ENCODE peak calls at places on chromosomes 1 and 21, in eight cellular contexts. J is upper lobe of right lung, N is endodermal cell, T is PC-3, D is WTC11, E is stomach, G is AG10803, M is GM13976. Q is an unnamed sample.

GRCh38 chr1:27388337-27389005 is 4.0 kb upstream of the GPR3 start:
- DNase-seq in N (peak), M (peak), T (peak), G (peak), E (peak), J (peak), D (peak), Q (peak)

GRCh38 chr1:204255966-204256365 is 42.2 kb upstream of the GOLT1A start:
- DNase-seq in M (no peak), G (no peak), D (no peak), N (peak), J (no peak), E (no peak), T (no peak), Q (no peak)

GRCh38 chr21:43657355-43658093 is 1.8 kb downstream of the HSF2BP start:
- DNase-seq in E (no peak), J (no peak), N (no peak), M (no peak), D (no peak), G (no peak), T (no peak), Q (no peak)

GRCh38 chr1:164720329-164721036 is 161.5 kb downstream of the PBX1 start:
- DNase-seq in D (no peak), T (no peak), M (no peak), N (no peak), J (no peak), E (no peak), G (peak), Q (no peak)

GRCh38 chr1:174013864-174014418 is 8.2 kb downstream of the RC3H1 start:
- DNase-seq in M (no peak), E (no peak), N (no peak), J (no peak), T (no peak), G (no peak), D (no peak), Q (no peak)

GRCh38 chr1:207713529-207713928 is 38.3 kb upstream of the CD46 start:
- DNase-seq in J (no peak), E (no peak), G (no peak), T (no peak), M (no peak), D (peak), N (peak), Q (no peak)

GRCh38 chr1:193558491-193559028 is 372.1 kb upstream of the B3GALT2 start:
- DNase-seq in G (peak), M (no peak), J (no peak), E (no peak), D (no peak), N (no peak), T (peak), Q (no peak)

GRCh38 chr21:42218836-42219605 is at the start of gene ABCG1:
- DNase-seq in M (peak), G (no peak), T (peak), J (peak), N (peak), D (peak), E (peak), Q (peak)

GRCh38 chr1:151680812-151681211 is 35.8 kb downstream of the CELF3 start:
- DNase-seq in D (no peak), J (no peak), M (no peak), G (peak), E (no peak), T (peak), N (no peak), Q (no peak)

GRCh38 chr1:150912623-150913022 is 13.5 kb upstream of the SETDB1 start:
- DNase-seq in M (no peak), E (no peak), N (no peak), D (no peak), G (no peak), T (no peak), J (no peak), Q (no peak)

GRCh38 chr1:165290143-165290542 is 66.4 kb downstream of the LMX1A start:
- DNase-seq in E (no peak), M (no peak), D (no peak), J (no peak), N (no peak), T (peak), G (peak), Q (no peak)

GRCh38 chr1:234231061-234231892 is 142.0 kb upstream of the COA6 start:
- DNase-seq in D (peak), G (no peak), M (no peak), N (peak), J (no peak), E (no peak), T (no peak), Q (peak)

GRCh38 chr1:27959792-27960603 is at the start of gene XKR8:
- DNase-seq in D (peak), E (peak), J (peak), N (peak), T (peak), M (peak), G (peak), Q (peak)

GRCh38 chr1:7508830-7509508 is 262.1 kb upstream of the VAMP3 start:
- DNase-seq in N (no peak), D (no peak), T (no peak), E (no peak), G (no peak), J (no peak), M (no peak), Q (no peak)

GRCh38 chr1:165143437-165144065 is 213.0 kb downstream of the LMX1A start:
- DNase-seq in N (peak), G (no peak), E (peak), D (peak), M (peak), T (peak), J (no peak), Q (peak)

GRCh38 chr1:232149302-232150201 is 480.4 kb downstream of the SIPA1L2 start:
- DNase-seq in E (no peak), D (no peak), T (peak), G (peak), N (no peak), M (no peak), J (no peak), Q (no peak)

GRCh38 chr21:32834825-32835224 is 63.3 kb upstream of the PAXBP1 start:
- DNase-seq in T (no peak), M (no peak), D (peak), N (peak), J (no peak), E (no peak), G (no peak), Q (no peak)

GRCh38 chr1:21685944-21686678 is 17.0 kb upstream of the RAP1GAP start:
- DNase-seq in M (no peak), E (no peak), T (no peak), N (peak), D (no peak), G (no peak), J (no peak), Q (no peak)

GRCh38 chr1:91856996-91857395 is 29.0 kb downstream of the TGFBR3 start:
- DNase-seq in N (no peak), E (no peak), M (no peak), D (no peak), J (no peak), T (no peak), G (peak), Q (no peak)

GRCh38 chr1:162562452-162562828 is 918 bp downstream of the UAP1 start:
- DNase-seq in G (peak), T (peak), D (no peak), J (no peak), N (no peak), M (no peak), E (no peak), Q (no peak)

GRCh38 chr1:18630511-18631495 is at the start of gene PAX7:
- DNase-seq in T (no peak), G (no peak), E (no peak), M (no peak), J (no peak), N (peak), D (peak), Q (no peak)

GRCh38 chr21:19566975-19567374 is 1163.4 kb upstream of the TMPRSS15 start:
- DNase-seq in N (no peak), M (no peak), J (no peak), E (no peak), G (no peak), T (no peak), D (no peak), Q (no peak)

GRCh38 chr1:64895500-64895899 is 70.8 kb downstream of the JAK1 start:
- DNase-seq in N (no peak), G (no peak), E (no peak), D (no peak), M (peak), T (no peak), J (no peak), Q (peak)

GRCh38 chr1:41673806-41674205 is 189.3 kb upstream of the EDN2 start:
- DNase-seq in G (no peak), T (no peak), J (peak), M (peak), N (no peak), D (no peak), E (no peak), Q (peak)

GRCh38 chr1:43238104-43238503 is 31.7 kb upstream of the TMEM125 start:
- DNase-seq in G (peak), J (no peak), M (peak), D (peak), N (peak), E (peak), T (peak), Q (peak)

GRCh38 chr1:182786223-182787001 is 3.2 kb upstream of the NPL start:
- DNase-seq in T (peak), G (peak), N (peak), M (peak), E (peak), D (peak), J (peak), Q (peak)

GRCh38 chr1:164723296-164723731 is 164.3 kb downstream of the PBX1 start:
- DNase-seq in G (no peak), T (no peak), D (no peak), J (no peak), E (peak), M (no peak), N (no peak), Q (no peak)

GRCh38 chr21:32424674-32425073 is 12.2 kb downstream of the EVA1C start:
- DNase-seq in N (no peak), E (no peak), T (peak), M (no peak), D (no peak), G (no peak), J (no peak), Q (no peak)

GRCh38 chr1:93822710-93823425 is 56.1 kb downstream of the DNTTIP2 start:
- DNase-seq in T (peak), M (no peak), G (no peak), D (no peak), N (no peak), J (no peak), E (no peak), Q (no peak)

GRCh38 chr1:15523922-15524282 is at the start of gene CASP9:
- DNase-seq in J (no peak), T (no peak), M (no peak), N (no peak), D (no peak), G (no peak), E (no peak), Q (no peak)

GRCh38 chr1:15525043-15525958 is 1.3 kb upstream of the CASP9 start:
- DNase-seq in T (peak), G (no peak), E (no peak), J (peak), D (peak), N (peak), M (no peak), Q (no peak)

GRCh38 chr1:15526021-15526489 is 593 bp upstream of the DNAJC16 start:
- DNase-seq in M (no peak), T (no peak), N (no peak), D (no peak), J (no peak), G (no peak), E (no peak), Q (no peak)

GRCh38 chr1:15524283-15525042 is 448 bp upstream of the CASP9 start:
- DNase-seq in N (peak), G (peak), D (peak), T (peak), M (peak), J (peak), E (peak), Q (peak)

GRCh38 chr1:15526490-15527339 is at the start of gene DNAJC16:
- DNase-seq in M (peak), G (peak), E (peak), T (peak), N (peak), J (peak), D (peak), Q (peak)
- TF ChIP-seq CTCF in M (no peak), G (peak), E (no peak), T (no peak), N (peak), J (peak), D (no peak), Q (peak)

DNA sequence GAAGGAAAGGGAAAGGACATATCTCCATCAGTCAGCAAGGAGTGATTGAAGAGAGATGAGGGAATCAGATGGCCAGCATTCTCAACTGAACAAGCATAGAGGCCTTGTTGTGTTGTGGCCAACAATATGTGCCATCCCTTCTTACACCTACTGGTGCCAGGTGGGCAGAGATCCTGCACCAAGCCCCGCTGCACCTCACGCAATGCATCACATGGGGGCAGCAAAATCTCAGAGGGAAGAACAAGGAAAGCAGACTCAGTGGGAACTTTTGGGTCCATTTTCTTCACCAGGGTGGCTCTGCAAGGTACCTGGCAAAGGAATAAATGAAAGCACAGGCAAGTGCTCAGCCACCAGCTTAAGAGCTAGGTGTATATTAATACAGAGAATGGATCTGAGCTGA is 33.2 kb downstream of the HSD3B2 start:
- DNase-seq in M (no peak), D (peak), J (no peak), E (no peak), G (no peak), N (peak), T (peak), Q (no peak)
- TF ChIP-seq CTCF in M (no peak), D (no peak), J (peak), E (no peak), G (no peak), N (peak), T (peak), Q (no peak)

DNA sequence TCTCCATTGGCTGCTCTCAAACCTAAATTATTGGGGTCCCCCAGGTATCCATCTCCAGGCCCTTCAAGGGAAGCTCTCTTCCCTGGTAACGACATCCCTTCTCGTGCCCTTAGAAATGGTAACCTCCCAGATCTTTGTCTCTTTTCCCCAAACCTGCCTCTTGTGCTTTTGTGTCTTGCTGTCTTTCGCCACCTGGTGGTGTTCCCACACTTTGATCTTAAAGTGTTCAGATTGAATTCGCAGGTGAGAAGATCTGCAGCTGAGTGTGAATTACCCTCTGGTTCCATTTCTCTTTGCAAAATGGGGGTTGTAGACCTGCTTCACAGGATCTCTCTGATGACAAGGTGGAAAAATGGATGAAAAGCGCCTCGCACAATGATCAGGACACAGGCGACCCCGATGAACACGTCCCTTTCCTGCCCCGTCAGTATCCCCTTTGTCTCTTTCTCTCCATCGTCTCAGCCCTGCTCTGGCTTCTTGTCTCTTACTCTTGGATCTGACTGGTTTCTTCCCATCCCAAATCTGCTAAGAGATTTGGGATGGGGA is 53.1 kb downstream of the DOP1B start:
- DNase-seq in M (peak), J (no peak), G (peak), N (peak), E (peak), D (peak), T (peak), Q (peak)
- TF ChIP-seq CTCF in M (peak), J (peak), G (peak), N (peak), E (peak), D (peak), T (peak), Q (peak)

GRCh38 chr21:26170471-26171309 is at the start of gene APP:
- DNase-seq in E (peak), T (peak), G (peak), D (peak), M (peak), N (peak), J (peak), Q (peak)

GRCh38 chr21:26171310-26172100 is 935 bp upstream of the APP start:
- DNase-seq in J (no peak), E (no peak), T (no peak), N (no peak), M (no peak), G (no peak), D (no peak), Q (no peak)

GRCh38 chr21:26169611-26170470 is 729 bp downstream of the APP start:
- DNase-seq in J (peak), M (peak), G (peak), T (peak), D (peak), E (peak), N (peak), Q (peak)

GRCh38 chr21:26167593-26167992 is 3.0 kb downstream of the APP start:
- DNase-seq in D (no peak), G (no peak), N (no peak), E (no peak), M (no peak), J (no peak), T (no peak), Q (no peak)

DNA sequence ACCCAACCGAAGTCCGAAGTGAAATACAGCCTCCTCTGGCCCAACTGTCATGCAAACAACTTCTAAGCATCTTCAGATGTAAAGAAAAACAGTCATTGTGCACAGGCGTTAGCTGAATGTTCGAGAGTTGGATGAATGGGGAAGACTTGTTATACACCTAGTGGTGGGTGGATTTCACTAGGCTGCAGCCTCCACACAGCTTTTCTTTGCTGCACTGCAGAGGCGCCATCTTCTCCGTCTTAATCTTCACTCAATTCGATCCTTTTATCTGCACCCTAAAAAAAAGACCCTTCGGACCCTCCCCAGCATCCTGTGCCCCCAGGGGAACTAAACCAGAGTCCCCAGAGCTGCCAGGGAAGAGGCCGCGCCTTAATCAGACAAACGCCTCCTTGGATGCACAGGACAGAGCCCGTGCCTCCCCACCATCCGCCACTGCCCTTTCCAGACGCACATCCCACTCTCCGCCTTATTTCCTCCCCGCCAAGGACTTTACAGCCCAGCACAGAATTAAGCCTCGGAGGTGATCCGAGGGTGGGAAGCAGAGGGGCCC is 1.4 kb downstream of the APP start:
- DNase-seq in J (no peak), M (peak), G (peak), E (peak), T (peak), N (peak), D (no peak), Q (peak)
- TF ChIP-seq CTCF in J (peak), M (peak), G (peak), E (peak), T (peak), N (peak), D (no peak), Q (no peak)

GRCh38 chr1:202811296-202812175 is 782 bp downstream of the PCAT6 start:
- DNase-seq in G (no peak), E (no peak), J (no peak), M (peak), T (no peak), D (peak), N (peak), Q (peak)
- TF ChIP-seq CTCF in G (no peak), E (no peak), J (no peak), M (no peak), T (no peak), D (no peak), N (no peak), Q (no peak)

DNA sequence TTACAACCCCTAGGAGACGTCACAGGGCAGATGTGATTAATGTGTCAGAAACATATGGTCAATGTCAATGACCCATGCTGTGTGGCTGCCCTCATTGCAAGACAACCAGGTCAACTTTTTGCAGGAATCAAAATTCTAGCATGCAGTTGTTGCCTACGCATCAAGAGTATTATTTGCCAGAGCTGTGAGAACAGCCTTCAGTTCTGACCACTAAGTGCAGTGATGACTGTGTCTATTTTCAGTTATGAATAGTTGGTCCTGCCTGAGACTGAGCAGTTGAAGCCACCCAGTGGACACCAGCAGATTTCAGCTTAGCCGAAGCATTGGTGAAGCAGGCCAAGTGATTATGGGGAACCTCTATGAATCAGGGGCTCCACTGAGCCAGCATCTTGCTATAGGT is 47.3 kb downstream of the LYPLAL1 start:
- DNase-seq in D (no peak), T (peak), N (no peak), G (no peak), E (no peak), M (peak), J (no peak), Q (peak)
- TF ChIP-seq CTCF in D (no peak), T (peak), N (no peak), G (no peak), E (no peak), M (peak), J (no peak), Q (no peak)

GRCh38 chr1:112618114-112618720 is 724 bp downstream of the ST7L start:
- DNase-seq in T (no peak), G (peak), M (peak), J (no peak), D (no peak), N (no peak), E (no peak), Q (no peak)

GRCh38 chr1:112618721-112619517 is at the start of gene ST7L:
- DNase-seq in J (peak), G (peak), T (peak), M (peak), E (peak), D (peak), N (peak), Q (no peak)

GRCh38 chr1:112619518-112620458 is at the start of gene CAPZA1:
- DNase-seq in J (peak), N (peak), M (peak), D (peak), E (peak), T (peak), G (peak), Q (peak)

GRCh38 chr1:112614460-112615065 is 4.4 kb downstream of the ST7L start:
- DNase-seq in G (peak), T (peak), M (no peak), D (no peak), J (no peak), N (peak), E (no peak), Q (no peak)
- TF ChIP-seq CTCF in G (peak), T (peak), M (peak), D (no peak), J (peak), N (peak), E (peak), Q (peak)

GRCh38 chr1:235369802-235370201 is 2.6 kb downstream of the TBCE start:
- DNase-seq in G (no peak), J (no peak), M (no peak), E (no peak), D (no peak), T (peak), N (no peak), Q (no peak)

GRCh38 chr1:235366286-235366685 is 941 bp upstream of the TBCE start:
- DNase-seq in J (no peak), N (no peak), G (no peak), D (no peak), E (no peak), T (no peak), M (no peak), Q (no peak)

GRCh38 chr1:235367000-235367908 is at the start of gene TBCE:
- DNase-seq in G (peak), N (peak), J (peak), M (peak), T (peak), E (peak), D (peak), Q (peak)

GRCh38 chr1:235368428-235368827 is 1.2 kb downstream of the TBCE start:
- DNase-seq in D (no peak), E (no peak), T (no peak), N (no peak), M (no peak), G (no peak), J (no peak), Q (no peak)
- TF ChIP-seq CTCF in D (no peak), E (no peak), T (no peak), N (no peak), M (no peak), G (no peak), J (no peak), Q (no peak)

GRCh38 chr1:110309768-110310167 is 29.4 kb upstream of the RBM15 start:
- DNase-seq in D (no peak), M (no peak), N (no peak), G (peak), T (peak), J (no peak), E (no peak), Q (no peak)
- TF ChIP-seq CTCF in D (no peak), M (no peak), N (no peak), G (peak), T (no peak), J (no peak), E (no peak), Q (no peak)